ENCODE peak calls at places on chromosomes 4 and X, in seven cellular contexts. H, L, O, C, Q, P and V are unnamed samples.
A peak's percentile ranks its signal among the peaks of the same experiment; 100 is the strongest.

GRCh38 chrX:41824551-41824950 is 98.8 kb downstream of the CASK start:
- DNase-seq in H (no peak), L (no peak), O (no peak), C (no peak), Q (no peak), P (no peak), V (no peak)

GRCh38 chrX:40736170-40736505 is 796 bp upstream of the MED14 start:
- DNase-seq in H (no peak), L (no peak), O (no peak), C (no peak), Q (no peak), P (no peak), V (no peak)

GRCh38 chr4:163878336-163879121 is 384.0 kb downstream of the TMA16 start:
- DNase-seq in H (no peak), L (no peak), O (no peak), C (no peak), Q (no peak), P (no peak), V (no peak)

GRCh38 chr4:36255575-36255974 is 11.3 kb upstream of the ARAP2 start:
- DNase-seq in H (no peak), L (no peak), O (no peak), C (no peak), Q (no peak), P (peak; percentile 79), V (peak; percentile 32)

GRCh38 chr4:78880874-78881492 is 58.3 kb downstream of the PAQR3 start:
- DNase-seq in H (no peak), L (no peak), O (no peak), C (no peak), Q (no peak), P (no peak), V (no peak)

GRCh38 chrX:16487620-16488380 is 162.2 kb upstream of the S100G start:
- DNase-seq in H (no peak), L (no peak), O (no peak), C (no peak), Q (no peak), P (no peak), V (no peak)

GRCh38 chr4:159451006-159451405 is 348.1 kb downstream of the RAPGEF2 start:
- DNase-seq in H (no peak), L (no peak), O (no peak), C (no peak), Q (no peak), P (no peak), V (no peak)

GRCh38 chr4:8392591-8393190 is 47.8 kb downstream of the ACOX3 start:
- DNase-seq in H (no peak), L (no peak), O (no peak), C (no peak), Q (no peak), P (no peak), V (no peak)

GRCh38 chr4:103478210-103478609 is 241.6 kb downstream of the TACR3 start:
- DNase-seq in H (no peak), L (no peak), O (no peak), C (no peak), Q (no peak), P (no peak), V (no peak)

GRCh38 chr4:156677136-156677535 is 294.5 kb downstream of the PDGFC start:
- DNase-seq in H (no peak), L (no peak), O (peak; percentile 22), C (no peak), Q (no peak), P (no peak), V (no peak)

GRCh38 chr4:148271166-148271565 is 171.0 kb downstream of the NR3C2 start:
- DNase-seq in H (no peak), L (no peak), O (no peak), C (no peak), Q (no peak), P (no peak), V (no peak)

GRCh38 chr4:107600456-107600855 is 119.6 kb downstream of the PAPSS1 start:
- DNase-seq in H (no peak), L (no peak), O (no peak), C (no peak), Q (no peak), P (no peak), V (no peak)

GRCh38 chr4:110310795-110311194 is 112.4 kb upstream of the ELOVL6 start:
- DNase-seq in H (no peak), L (no peak), O (no peak), C (no peak), Q (no peak), P (no peak), V (no peak)

GRCh38 chr4:1775731-1776500 is 17.2 kb upstream of the FGFR3 start:
- DNase-seq in H (no peak), L (no peak), O (peak; percentile 75), C (no peak), Q (no peak), P (no peak), V (no peak)

GRCh38 chr4:184693056-184693455 is 40.8 kb downstream of the CENPU start:
- DNase-seq in H (no peak), L (no peak), O (no peak), C (no peak), Q (no peak), P (no peak), V (no peak)

GRCh38 chr4:2402053-2402452 is 16.4 kb downstream of the ZFYVE28 start:
- DNase-seq in H (peak; percentile 69), L (no peak), O (peak; percentile 87), C (peak; percentile 81), Q (peak; percentile 86), P (peak; percentile 14), V (no peak)

DNA sequence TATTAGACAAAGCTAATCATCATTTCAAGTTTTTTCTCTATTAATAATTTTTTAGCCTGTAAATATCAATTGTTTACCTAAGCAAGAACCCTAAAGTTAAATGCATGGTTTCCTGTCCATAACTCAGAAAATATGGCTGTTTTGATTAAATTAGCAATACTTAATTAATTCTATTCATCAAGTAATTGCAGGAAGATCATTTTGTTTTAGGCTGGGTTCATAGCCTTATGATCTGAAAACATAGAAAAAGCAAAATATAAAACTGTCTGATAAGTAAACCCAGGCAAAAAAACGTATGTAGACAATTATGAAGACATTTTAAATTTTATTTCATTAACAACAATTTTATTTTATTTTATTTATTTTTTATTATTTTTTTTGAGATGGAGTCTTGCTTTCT is 219.1 kb downstream of the EVC2 start:
- DNase-seq in H (no peak), L (no peak), O (no peak), C (no peak), Q (no peak), P (no peak), V (no peak)
- H3K9me3 ChIP-seq in H (no peaks in the 10 kb centered on the region), L (peaks cover 3% of the 10 kb centered on the region), O (no peaks in the 10 kb centered on the region), C (no peaks in the 10 kb centered on the region), Q (peaks cover 8% of the 10 kb centered on the region), P (peaks cover 11% of the 10 kb centered on the region), V (no peaks in the 10 kb centered on the region)

GRCh38 chr4:94961420-94961819 is 203.7 kb downstream of the BMPR1B start:
- DNase-seq in H (no peak), L (no peak), O (no peak), C (no peak), Q (no peak), P (no peak), V (no peak)
- H3K9me3 ChIP-seq in H (no peaks in the 10 kb centered on the region), L (no peaks in the 10 kb centered on the region), O (no peaks in the 10 kb centered on the region), C (no peaks in the 10 kb centered on the region), Q (peaks cover 4% of the 10 kb centered on the region), P (no peaks in the 10 kb centered on the region), V (no peaks in the 10 kb centered on the region)

GRCh38 chr4:153676491-153676890 is 7.6 kb upstream of the TLR2 start:
- DNase-seq in H (no peak), L (no peak), O (no peak), C (no peak), Q (no peak), P (no peak), V (no peak)
- H3K9me3 ChIP-seq in H (no peaks in the 10 kb centered on the region), L (no peaks in the 10 kb centered on the region), O (peaks cover 6% of the 10 kb centered on the region), C (no peaks in the 10 kb centered on the region), Q (no peaks in the 10 kb centered on the region), P (peaks cover 21% of the 10 kb centered on the region), V (peaks cover 2% of the 10 kb centered on the region)

DNA sequence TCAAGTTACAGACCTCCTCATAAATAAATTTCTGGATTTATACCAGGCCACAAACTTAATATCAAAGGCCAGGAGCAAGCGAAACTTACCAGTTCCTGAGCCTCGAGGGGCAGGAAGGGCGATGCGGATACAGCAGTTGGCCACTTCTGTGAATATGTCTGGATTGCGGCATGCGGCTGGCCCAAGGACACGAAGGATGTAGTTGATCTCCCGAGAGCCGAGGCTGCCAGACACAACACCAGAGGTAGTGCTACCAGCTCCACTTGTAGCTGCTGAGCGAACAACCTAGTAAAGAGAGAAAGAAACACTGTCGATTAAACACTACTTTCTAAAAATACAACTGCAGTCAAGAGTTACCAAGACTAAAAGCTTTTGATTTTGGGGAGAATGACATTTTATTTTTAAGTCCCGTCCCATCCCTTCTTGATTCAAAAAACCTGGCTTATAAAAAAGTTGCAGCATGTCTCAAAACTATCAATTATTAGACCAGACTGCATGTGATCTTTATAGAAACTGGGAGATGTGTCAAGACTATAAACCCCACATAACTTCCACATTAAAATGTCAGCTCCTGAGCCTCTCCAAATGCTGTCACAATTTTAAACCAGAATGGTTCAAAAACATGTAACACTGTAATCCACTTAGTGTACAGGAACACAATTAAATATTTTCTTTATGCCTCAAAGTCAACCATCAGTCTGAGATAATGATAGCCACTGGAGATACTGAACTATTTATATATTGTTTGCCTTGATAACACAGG is 105.6 kb downstream of the HUWE1 start:
- DNase-seq in H (no peak), L (no peak), O (no peak), C (no peak), Q (no peak), P (no peak), V (no peak)
- H3K9me3 ChIP-seq in H (no peaks in the 10 kb centered on the region), L (no peaks in the 10 kb centered on the region), O (no peaks in the 10 kb centered on the region), C (no peaks in the 10 kb centered on the region), Q (no peaks in the 10 kb centered on the region), P (no peaks in the 10 kb centered on the region), V (no peaks in the 10 kb centered on the region)

GRCh38 chrX:153958605-153959004 is 13.0 kb downstream of the HCFC1 start:
- DNase-seq in H (no peak), L (no peak), O (no peak), C (no peak), Q (peak; percentile 62), P (no peak), V (no peak)

GRCh38 chrX:153961292-153961691 is 10.3 kb downstream of the HCFC1 start:
- DNase-seq in H (no peak), L (no peak), O (no peak), C (no peak), Q (no peak), P (no peak), V (no peak)

GRCh38 chrX:153959649-153960048 is 12.0 kb downstream of the HCFC1 start:
- DNase-seq in H (no peak), L (no peak), O (no peak), C (no peak), Q (peak; percentile 59), P (no peak), V (no peak)

GRCh38 chrX:153960786-153961185 is 10.8 kb downstream of the HCFC1 start:
- DNase-seq in H (no peak), L (no peak), O (no peak), C (no peak), Q (no peak), P (no peak), V (no peak)

GRCh38 chrX:153960077-153960476 is 11.5 kb downstream of the HCFC1 start:
- DNase-seq in H (no peak), L (no peak), O (no peak), C (no peak), Q (no peak), P (no peak), V (no peak)
- H3K9me3 ChIP-seq in H (no peaks in the 10 kb centered on the region), L (no peaks in the 10 kb centered on the region), O (no peaks in the 10 kb centered on the region), C (no peaks in the 10 kb centered on the region), Q (no peaks in the 10 kb centered on the region), P (no peaks in the 10 kb centered on the region), V (no peaks in the 10 kb centered on the region)